ENCODE peak calls at places on chromosome 3, in four cellular contexts. One of them, this sample, is unnamed.
A peak's percentile ranks its signal among the peaks of the same experiment; 100 is the strongest.

GRCh38 chr3:79246875-79247274 is 520.9 kb downstream of the ROBO1 start:
- DNase-seq in Peyer's patch: no peak
- DNase-seq in GM12891: no peak
- DNase-seq in uterus: no peak
- DNase-seq in this sample: no peak

GRCh38 chr3:164360738-164361376 is 717.4 kb downstream of the SI start:
- DNase-seq in GM12891: no peak
- DNase-seq in Peyer's patch: no peak
- DNase-seq in uterus: no peak
- DNase-seq in this sample: no peak

GRCh38 chr3:14797731-14798130 is 21.0 kb upstream of the FGD5 start:
- DNase-seq in GM12891: no peak
- DNase-seq in Peyer's patch: no peak
- DNase-seq in uterus: peak; percentile 7
- DNase-seq in this sample: no peak

GRCh38 chr3:100928638-100929428 is 64.4 kb downstream of the ABI3BP start:
- DNase-seq in uterus: no peak
- DNase-seq in GM12891: no peak
- DNase-seq in Peyer's patch: no peak
- DNase-seq in this sample: no peak

GRCh38 chr3:141845407-141846049 is 30.9 kb upstream of the ATP1B3 start:
- DNase-seq in uterus: no peak
- DNase-seq in GM12891: no peak
- DNase-seq in Peyer's patch: no peak
- DNase-seq in this sample: no peak

GRCh38 chr3:30696403-30696819 is 90.0 kb downstream of the TGFBR2 start:
- DNase-seq in uterus: no peak
- DNase-seq in GM12891: no peak
- DNase-seq in Peyer's patch: no peak
- DNase-seq in this sample: no peak

GRCh38 chr3:179421500-179421899 is 29.8 kb downstream of the GNB4 start:
- DNase-seq in uterus: no peak
- DNase-seq in Peyer's patch: no peak
- DNase-seq in GM12891: no peak
- DNase-seq in this sample: no peak

GRCh38 chr3:151426337-151426648 is 34.6 kb downstream of the IGSF10 start:
- DNase-seq in GM12891: peak; percentile 15
- DNase-seq in uterus: no peak
- DNase-seq in Peyer's patch: no peak
- DNase-seq in this sample: no peak

GRCh38 chr3:56476771-56477170 is 8.5 kb upstream of the ERC2 start:
- DNase-seq in Peyer's patch: no peak
- DNase-seq in uterus: no peak
- DNase-seq in GM12891: no peak
- DNase-seq in this sample: no peak

GRCh38 chr3:72171946-72172345 is 387.0 kb upstream of the PROK2 start:
- DNase-seq in Peyer's patch: no peak
- DNase-seq in GM12891: no peak
- DNase-seq in uterus: peak; percentile 85
- DNase-seq in this sample: no peak

GRCh38 chr3:15535757-15536156 is 14.3 kb upstream of the COLQ start:
- DNase-seq in Peyer's patch: no peak
- DNase-seq in GM12891: no peak
- DNase-seq in uterus: no peak
- DNase-seq in this sample: no peak

GRCh38 chr3:20668411-20668810 is 482.4 kb upstream of the SGO1 start:
- DNase-seq in Peyer's patch: no peak
- DNase-seq in GM12891: no peak
- DNase-seq in uterus: no peak
- DNase-seq in this sample: no peak

GRCh38 chr3:14991818-14992612 is 44.6 kb downstream of the NR2C2 start:
- DNase-seq in Peyer's patch: no peak
- DNase-seq in uterus: no peak
- DNase-seq in GM12891: no peak
- DNase-seq in this sample: no peak

GRCh38 chr3:195450731-195451229 is 8.0 kb upstream of the ACAP2 start:
- DNase-seq in uterus: peak; percentile 37
- DNase-seq in Peyer's patch: no peak
- DNase-seq in GM12891: no peak
- DNase-seq in this sample: no peak

GRCh38 chr3:84959470-84960380 is 936 bp downstream of the CADM2 start:
- DNase-seq in GM12891: no peak
- DNase-seq in uterus: no peak
- DNase-seq in Peyer's patch: no peak
- DNase-seq in this sample: no peak

GRCh38 chr3:84960994-84961393 is 2.2 kb downstream of the CADM2 start:
- DNase-seq in uterus: no peak
- DNase-seq in Peyer's patch: no peak
- DNase-seq in GM12891: no peak
- DNase-seq in this sample: no peak

GRCh38 chr3:84961492-84962255 is 2.9 kb downstream of the CADM2 start:
- DNase-seq in Peyer's patch: no peak
- DNase-seq in uterus: no peak
- DNase-seq in GM12891: no peak
- DNase-seq in this sample: no peak

GRCh38 chr3:84960581-84960980 is 1.8 kb downstream of the CADM2 start:
- DNase-seq in GM12891: no peak
- DNase-seq in uterus: no peak
- DNase-seq in Peyer's patch: no peak
- DNase-seq in this sample: no peak

DNA sequence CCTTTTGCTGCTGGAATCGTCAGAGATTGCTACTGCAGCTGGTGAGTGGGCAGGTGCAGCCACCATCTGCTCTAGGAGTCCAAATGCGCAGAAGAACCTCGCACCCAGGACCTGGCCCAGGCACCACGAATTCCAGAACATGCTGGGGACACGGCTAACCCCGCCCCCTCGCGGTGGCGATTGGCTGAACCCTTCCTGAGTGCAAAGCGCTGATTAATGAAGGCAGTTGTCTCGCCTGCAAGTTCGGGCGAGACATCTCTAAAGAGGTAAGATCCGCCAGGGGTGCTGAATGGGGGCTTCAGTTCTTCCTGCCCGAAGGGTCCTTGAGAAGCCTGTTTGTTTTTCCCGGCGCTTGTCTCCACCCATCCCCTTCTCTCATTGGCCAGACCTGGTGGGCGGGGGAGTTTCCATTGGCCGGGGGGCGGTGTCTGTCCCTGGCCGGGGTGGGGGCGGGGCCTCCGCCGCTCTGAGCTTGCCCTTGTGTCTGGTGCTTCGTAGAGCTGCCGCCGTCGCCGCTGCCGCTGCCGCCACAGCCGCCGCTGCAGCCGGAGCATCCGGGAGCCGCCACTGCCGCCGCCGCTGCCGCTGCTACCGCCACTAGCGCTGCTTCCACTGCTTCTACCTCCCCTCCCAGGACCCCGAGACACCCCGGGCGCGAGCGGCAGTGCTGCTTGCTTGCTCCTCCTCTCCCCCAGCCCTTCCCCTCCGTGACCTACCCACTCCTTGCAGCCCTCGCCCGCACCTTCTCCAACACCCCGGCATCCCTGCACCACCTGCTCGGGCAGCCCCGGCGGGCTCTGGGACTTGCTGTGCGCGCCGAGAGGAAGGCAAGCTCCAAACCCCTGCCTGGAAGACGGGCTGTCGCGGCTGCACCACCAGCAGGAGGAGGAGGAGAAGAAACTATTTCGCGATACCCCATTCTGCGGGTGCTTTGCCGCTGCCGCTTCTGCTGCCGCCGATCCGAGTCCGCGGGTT is at the start of gene CADM2:
- DNase-seq in Peyer's patch: peak; percentile 45
- DNase-seq in GM12891: peak; percentile 86
- DNase-seq in uterus: peak; percentile 76
- DNase-seq in this sample: peak; percentile 58
- TF ChIP-seq POLR2A in Peyer's patch: no peak
- TF ChIP-seq POLR2A in GM12891: no peak
- TF ChIP-seq POLR2A in uterus: peak; percentile 30
- TF ChIP-seq POLR2A in this sample: no peak

DNA sequence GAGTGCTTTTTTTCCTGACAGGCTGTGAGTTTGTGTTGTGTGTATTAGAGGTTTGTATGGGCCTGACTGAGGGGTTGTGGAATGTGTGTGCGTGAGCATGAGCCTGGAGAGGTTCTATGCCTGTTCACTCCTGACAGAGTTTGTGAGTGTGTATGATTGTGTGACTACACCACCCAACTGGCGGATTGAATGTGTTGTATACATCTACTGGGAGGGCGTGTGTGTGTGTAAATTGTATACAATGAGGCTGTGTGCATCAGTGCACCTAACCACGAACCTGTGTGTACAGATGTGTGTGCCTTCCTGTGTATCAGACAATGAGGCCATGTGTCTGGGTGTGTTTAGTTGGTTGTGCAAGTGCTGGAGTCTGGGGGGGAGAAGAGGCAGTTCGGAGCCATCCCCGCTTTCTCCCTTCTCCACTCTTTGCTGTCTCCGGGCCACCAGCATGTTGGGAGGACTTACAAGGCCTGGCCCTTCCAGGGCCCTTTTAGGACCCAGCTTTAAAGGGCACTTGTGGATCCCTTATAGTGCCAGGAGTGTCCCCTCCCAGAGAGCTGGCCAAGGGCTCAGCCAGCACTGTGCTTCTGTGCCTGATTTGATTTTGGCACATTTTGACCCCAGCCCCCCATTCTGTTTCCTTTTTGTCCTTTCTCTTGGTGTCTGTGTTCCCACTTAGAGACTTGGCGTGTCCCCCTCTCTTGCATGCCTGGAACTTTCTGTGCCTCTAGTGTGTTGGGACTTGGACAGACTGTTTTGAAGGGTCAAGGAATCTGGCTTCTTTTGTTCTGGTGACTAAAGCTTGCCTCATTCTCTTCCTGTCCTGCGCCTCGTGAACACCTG is 1.3 kb downstream of the CTDSPL start:
- DNase-seq in uterus: no peak
- DNase-seq in Peyer's patch: no peak
- DNase-seq in GM12891: no peak
- DNase-seq in this sample: no peak
- TF ChIP-seq POLR2A in uterus: no peak
- TF ChIP-seq POLR2A in Peyer's patch: no peak
- TF ChIP-seq POLR2A in GM12891: no peak
- TF ChIP-seq POLR2A in this sample: no peak

DNA sequence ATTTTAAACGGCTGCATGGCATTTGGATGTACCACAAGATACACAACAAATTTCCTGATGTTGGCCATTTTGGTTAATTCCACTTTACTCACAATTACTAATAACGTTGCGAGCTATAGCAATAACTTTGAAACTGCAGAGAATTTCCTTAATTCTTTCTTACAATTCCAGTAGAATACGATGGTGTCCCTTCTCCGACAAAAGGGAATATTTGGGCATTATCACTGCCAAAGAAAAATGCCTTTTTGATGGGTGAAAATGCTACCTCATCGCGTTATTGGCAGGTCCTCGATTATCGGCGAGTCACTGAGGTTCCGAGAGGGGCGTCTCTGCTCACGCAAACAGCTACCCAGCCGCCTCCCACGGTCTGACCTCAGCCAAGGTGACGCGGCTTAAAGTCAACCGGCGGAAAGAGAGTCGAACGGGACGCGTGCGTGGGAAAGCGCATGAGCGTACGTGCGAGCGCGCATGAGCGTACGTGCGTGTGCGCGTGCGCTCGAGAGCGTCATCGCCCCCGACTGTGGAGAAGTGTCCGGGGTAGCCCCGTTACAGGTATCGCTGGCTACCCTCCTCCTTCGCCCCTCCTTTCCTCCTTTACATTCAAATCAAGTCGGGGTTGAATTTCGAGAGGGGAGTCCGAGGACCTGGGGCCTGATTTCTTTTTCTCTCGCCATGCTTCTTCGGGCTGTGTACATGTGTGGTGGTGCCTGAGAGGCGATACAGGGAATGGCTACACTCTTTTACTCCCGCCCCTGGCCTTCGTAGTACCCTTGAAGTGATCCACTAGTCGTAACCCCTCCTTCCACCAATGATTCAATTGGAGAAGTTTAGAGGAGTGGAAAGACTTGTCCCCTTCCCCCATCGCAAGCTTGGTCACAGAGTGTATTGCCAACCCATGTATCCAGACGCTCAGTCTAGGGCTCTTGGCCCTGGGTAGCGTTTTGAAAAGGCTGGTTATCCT is at the start of gene OXSM:
- DNase-seq in uterus: peak; percentile 82
- DNase-seq in Peyer's patch: peak; percentile 91
- DNase-seq in GM12891: peak; percentile 53
- DNase-seq in this sample: peak; percentile 75
- TF ChIP-seq POLR2A in uterus: peak; percentile 59
- TF ChIP-seq POLR2A in Peyer's patch: peak; percentile 87
- TF ChIP-seq POLR2A in GM12891: peak; percentile 89
- TF ChIP-seq POLR2A in this sample: peak; percentile 87

GRCh38 chr3:12444582-12445468 is 39.5 kb upstream of the TSEN2 start:
- DNase-seq in Peyer's patch: no peak
- DNase-seq in uterus: no peak
- DNase-seq in GM12891: no peak
- DNase-seq in this sample: peak; percentile 91
- TF ChIP-seq POLR2A in Peyer's patch: no peak
- TF ChIP-seq POLR2A in uterus: no peak
- TF ChIP-seq POLR2A in GM12891: no peak
- TF ChIP-seq POLR2A in this sample: no peak

GRCh38 chr3:122564155-122564912 is at the start of the genes DTX3L and PARP9:
- DNase-seq in GM12891: peak; percentile 58
- DNase-seq in uterus: peak; percentile 83
- DNase-seq in Peyer's patch: peak; percentile 75
- DNase-seq in this sample: peak; percentile 89
- TF ChIP-seq POLR2A in GM12891: peak; percentile 34
- TF ChIP-seq POLR2A in uterus: peak; percentile 76
- TF ChIP-seq POLR2A in Peyer's patch: peak; percentile 80
- TF ChIP-seq POLR2A in this sample: peak; percentile 66

GRCh38 chr3:120908030-120908802 is at the start of gene STXBP5L:
- DNase-seq in GM12891: peak; percentile 47
- DNase-seq in Peyer's patch: no peak
- DNase-seq in uterus: peak; percentile 76
- DNase-seq in this sample: peak; percentile 4
- TF ChIP-seq POLR2A in GM12891: no peak
- TF ChIP-seq POLR2A in Peyer's patch: no peak
- TF ChIP-seq POLR2A in uterus: peak; percentile 28
- TF ChIP-seq POLR2A in this sample: no peak

GRCh38 chr3:134373278-134373941 is 837 bp downstream of the AMOTL2 start:
- DNase-seq in GM12891: no peak
- DNase-seq in uterus: peak; percentile 89
- DNase-seq in Peyer's patch: peak; percentile 33
- DNase-seq in this sample: peak; percentile 70
- TF ChIP-seq POLR2A in GM12891: no peak
- TF ChIP-seq POLR2A in uterus: peak; percentile 60
- TF ChIP-seq POLR2A in Peyer's patch: peak; percentile 12
- TF ChIP-seq POLR2A in this sample: peak; percentile 6

GRCh38 chr3:187741403-187742350 is 3.6 kb downstream of the BCL6 start:
- DNase-seq in Peyer's patch: peak; percentile 72
- DNase-seq in GM12891: no peak
- DNase-seq in uterus: peak; percentile 77
- DNase-seq in this sample: peak; percentile 53
- TF ChIP-seq POLR2A in Peyer's patch: no peak
- TF ChIP-seq POLR2A in GM12891: no peak
- TF ChIP-seq POLR2A in uterus: no peak
- TF ChIP-seq POLR2A in this sample: no peak